ENCODE peak calls at places on chromosomes 1 and 21, in ten cellular contexts. W, X, A, H, Z, C, R, F, B and O are unnamed samples.

GRCh38 chr1:110150330-110151174 is at the start of gene SLC6A17:
- DNase-seq in X (peak), C (no peak), A (no peak), Z (peak), W (peak), R (peak), H (peak), B (peak), F (no peak), O (peak)

GRCh38 chr1:230641346-230641745 is 935 bp upstream of the COG2 start:
- DNase-seq in X (no peak), Z (no peak), W (no peak), B (no peak), F (no peak), C (no peak), A (no peak), H (peak), R (peak), O (no peak)

GRCh38 chr1:158121604-158122254 is 59.0 kb upstream of the CD1D start:
- DNase-seq in H (peak), F (no peak), A (no peak), B (peak), X (peak), C (peak), Z (peak), W (peak), R (peak), O (no peak)

GRCh38 chr1:185027252-185027882 is 18.0 kb upstream of the RNF2 start:
- DNase-seq in C (no peak), A (no peak), Z (no peak), B (no peak), R (no peak), W (no peak), X (no peak), F (no peak), H (no peak), O (no peak)

GRCh38 chr1:228009116-228009827 is 2.5 kb downstream of the WNT3A start:
- DNase-seq in F (no peak), X (no peak), R (no peak), Z (no peak), A (no peak), W (no peak), B (no peak), C (no peak), H (no peak), O (no peak)

GRCh38 chr1:2781627-2782026 is 19.9 kb downstream of the TTC34 start:
- DNase-seq in Z (no peak), B (no peak), H (no peak), W (no peak), F (no peak), A (no peak), X (no peak), C (no peak), R (no peak), O (no peak)

GRCh38 chr21:41664881-41665765 is 101.7 kb downstream of the RIPK4 start:
- DNase-seq in F (no peak), R (peak), H (peak), A (no peak), X (no peak), C (peak), W (no peak), B (no peak), Z (no peak), O (no peak)

GRCh38 chr21:38965910-38966504 is 160.3 kb downstream of the ETS2 start:
- DNase-seq in A (no peak), R (peak), Z (peak), C (peak), B (peak), F (peak), H (peak), X (peak), W (no peak), O (no peak)

GRCh38 chr1:154568165-154568815 is 712 bp downstream of the CHRNB2 start:
- DNase-seq in H (no peak), F (no peak), X (no peak), Z (no peak), W (no peak), R (no peak), A (no peak), B (no peak), C (no peak), O (no peak)

GRCh38 chr1:2991753-2992495 is 29.3 kb upstream of the ACTRT2 start:
- DNase-seq in Z (no peak), A (no peak), W (no peak), R (no peak), H (no peak), B (no peak), C (no peak), F (peak), X (no peak), O (no peak)

GRCh38 chr1:40665335-40666171 is at the start of gene RIMS3:
- DNase-seq in Z (peak), R (peak), X (peak), A (no peak), H (peak), W (peak), B (peak), C (peak), F (peak), O (peak)

GRCh38 chr1:6178751-6179563 is 1.2 kb downstream of the CHD5 start:
- DNase-seq in R (no peak), B (peak), W (peak), Z (no peak), X (no peak), A (no peak), C (no peak), F (peak), H (no peak), O (no peak)

GRCh38 chr1:150578278-150579109 is 916 bp downstream of the MCL1 start:
- DNase-seq in A (peak), Z (peak), H (peak), C (no peak), W (peak), R (peak), B (no peak), X (peak), F (peak), O (peak)

GRCh38 chr1:41241748-41242644 is at the start of gene SCMH1:
- DNase-seq in A (no peak), H (peak), X (peak), R (peak), Z (peak), B (peak), C (peak), F (peak), W (peak), O (peak)

GRCh38 chr1:36456391-36456928 is 6.2 kb upstream of the OSCP1 start:
- DNase-seq in R (no peak), A (no peak), W (no peak), H (no peak), C (no peak), B (no peak), F (no peak), Z (no peak), X (no peak), O (no peak)

GRCh38 chr1:92882817-92883216 is 51.0 kb downstream of the RPL5 start:
- DNase-seq in A (no peak), B (no peak), C (no peak), W (no peak), Z (no peak), X (no peak), H (no peak), R (peak), F (no peak), O (no peak)

GRCh38 chr21:42975886-42976608 is 1.7 kb downstream of the PKNOX1 start:
- DNase-seq in R (peak), X (no peak), W (no peak), B (no peak), H (no peak), C (no peak), A (no peak), Z (no peak), F (no peak), O (no peak)

GRCh38 chr1:63512584-63512983 is 10.4 kb downstream of the ITGB3BP start:
- DNase-seq in Z (no peak), H (no peak), A (no peak), R (no peak), F (no peak), B (no peak), C (no peak), W (no peak), X (no peak), O (no peak)

GRCh38 chr1:166975361-166976129 is at the start of gene ILDR2:
- DNase-seq in R (peak), H (peak), C (peak), X (peak), B (peak), A (no peak), F (peak), W (peak), Z (peak), O (peak)

GRCh38 chr1:45116820-45117219 is 89.6 kb downstream of the ZSWIM5 start:
- DNase-seq in H (no peak), F (no peak), R (no peak), Z (no peak), B (no peak), C (no peak), X (no peak), W (no peak), A (no peak), O (no peak)

GRCh38 chr1:23562138-23562819 is 3.0 kb upstream of the ID3 start:
- DNase-seq in W (peak), Z (peak), A (peak), B (peak), F (peak), H (peak), C (peak), X (peak), R (peak), O (peak)

GRCh38 chr1:114462341-114462740 is 48.7 kb downstream of the TRIM33 start:
- DNase-seq in X (no peak), B (no peak), R (no peak), A (peak), C (no peak), W (no peak), Z (no peak), F (no peak), H (no peak), O (no peak)

GRCh38 chr1:55146781-55147180 is 68.4 kb downstream of the USP24 start:
- DNase-seq in H (no peak), F (no peak), W (no peak), R (no peak), C (no peak), Z (no peak), B (no peak), X (peak), A (no peak), O (no peak)

GRCh38 chr1:56411484-56412180 is 167.7 kb downstream of the PLPP3 start:
- DNase-seq in C (no peak), R (no peak), B (no peak), F (no peak), X (no peak), W (no peak), H (no peak), A (peak), Z (no peak), O (no peak)

GRCh38 chr1:198030682-198031081 is 113.5 kb downstream of the LHX9 start:
- DNase-seq in W (no peak), F (no peak), C (no peak), B (no peak), H (peak), R (no peak), Z (no peak), A (peak), X (no peak), O (no peak)

GRCh38 chr21:35995522-35996088 is 64.7 kb downstream of the SETD4 start:
- DNase-seq in Z (no peak), F (no peak), R (no peak), X (no peak), H (no peak), A (no peak), C (no peak), W (no peak), B (no peak), O (no peak)

DNA sequence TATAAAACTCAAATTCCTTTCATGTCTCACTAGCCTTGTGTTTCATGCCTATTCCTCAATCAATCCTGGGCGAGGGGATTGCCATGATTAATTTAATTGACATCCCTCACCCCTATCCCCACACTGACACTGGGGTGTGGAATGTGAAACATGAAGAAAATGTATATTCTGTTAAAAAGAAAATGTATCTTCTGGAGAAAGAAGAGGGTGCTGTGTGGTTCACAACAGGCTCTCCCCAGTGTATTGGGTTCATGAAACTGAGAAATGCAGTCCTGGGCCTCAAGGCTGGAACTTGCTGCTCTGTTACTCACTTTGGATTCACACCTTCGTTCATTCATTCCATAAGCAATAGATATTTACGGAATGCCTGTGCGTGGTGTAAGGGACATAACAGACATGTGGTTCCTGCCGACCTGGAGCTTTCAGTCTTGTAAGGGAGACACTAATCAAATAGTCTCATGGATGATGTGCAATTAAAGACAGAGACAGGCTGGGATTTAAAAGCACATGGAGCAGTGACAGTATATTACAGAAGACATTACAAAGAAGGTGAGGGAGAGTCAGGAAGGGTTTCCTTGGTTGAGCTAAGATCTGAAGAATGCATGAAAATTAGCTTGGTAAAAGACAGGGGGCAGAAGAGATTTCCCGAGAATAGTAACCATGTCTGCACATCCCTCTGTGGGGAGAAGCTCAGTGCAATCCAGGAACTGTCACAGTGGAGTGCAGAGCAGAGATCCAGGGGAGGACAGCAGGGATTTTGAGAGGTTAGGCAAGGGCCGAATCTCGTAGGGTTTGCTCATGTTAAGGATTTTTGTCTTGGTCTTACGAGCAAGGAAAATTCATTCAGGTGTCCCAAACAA is 32.2 kb downstream of the SERTAD4 start:
- DNase-seq in R (no peak), W (peak), A (no peak), C (no peak), F (no peak), Z (no peak), X (no peak), H (peak), B (no peak), O (no peak)
- TF ChIP-seq CTCF in R (no peak), W (peak), A (peak), C (no peak), F (no peak), Z (no peak), X (peak), H (no peak), B (no peak), O (no peak)

GRCh38 chr1:242449211-242449610 is 75.3 kb downstream of the PLD5 start:
- DNase-seq in Z (no peak), R (no peak), H (peak), C (no peak), A (no peak), X (no peak), F (no peak), B (no peak), W (peak), O (no peak)

GRCh38 chr1:242452573-242452972 is 71.9 kb downstream of the PLD5 start:
- DNase-seq in Z (no peak), A (no peak), H (no peak), C (no peak), W (no peak), F (no peak), B (no peak), X (no peak), R (no peak), O (no peak)

GRCh38 chr1:242454262-242455051 is 70.0 kb downstream of the PLD5 start:
- DNase-seq in X (peak), W (peak), A (peak), Z (peak), H (peak), B (peak), C (no peak), R (peak), F (no peak), O (no peak)

DNA sequence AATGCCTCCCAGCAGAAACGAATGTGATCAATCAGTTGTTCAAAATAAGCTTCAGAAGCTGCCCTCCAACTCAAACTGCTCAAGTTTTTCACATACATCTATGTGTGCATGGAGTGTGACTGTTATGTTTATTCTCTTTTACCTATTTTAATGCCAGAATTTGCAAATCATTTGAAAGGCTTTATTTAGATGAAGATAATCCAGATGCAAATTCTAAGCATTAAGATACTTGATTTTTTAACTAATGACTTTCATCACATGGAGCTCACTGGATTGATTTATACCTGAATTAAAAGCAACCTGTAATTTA is 69.5 kb downstream of the PLD5 start:
- DNase-seq in R (no peak), W (no peak), A (no peak), H (no peak), B (no peak), Z (no peak), C (no peak), X (no peak), F (no peak), O (no peak)
- TF ChIP-seq CTCF in R (no peak), W (no peak), A (no peak), H (peak), B (no peak), Z (peak), C (no peak), X (no peak), F (no peak), O (no peak)

DNA sequence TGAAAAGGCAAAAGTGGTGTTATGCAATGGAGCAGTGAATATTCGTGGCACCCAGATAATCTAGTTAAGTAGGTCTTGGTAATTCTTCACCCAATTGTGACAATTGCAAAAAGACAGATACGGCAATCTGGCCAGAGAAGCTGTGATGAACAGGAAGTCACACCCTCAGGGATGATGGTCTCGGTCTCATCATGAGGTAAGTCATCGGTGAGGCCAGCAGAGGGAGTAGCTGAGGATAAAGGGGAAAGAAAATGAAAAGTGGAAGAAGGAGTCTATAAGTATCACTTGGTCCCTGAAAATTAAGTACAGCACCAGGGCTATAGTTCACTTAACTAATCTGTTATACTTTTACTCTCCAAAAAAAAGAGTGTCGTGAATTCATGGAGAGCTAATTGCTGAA is 258.8 kb upstream of the NCAM2 start:
- DNase-seq in H (no peak), Z (no peak), R (no peak), B (no peak), F (no peak), A (no peak), C (no peak), X (no peak), W (no peak), O (no peak)
- TF ChIP-seq CTCF in H (no peak), Z (no peak), R (no peak), B (no peak), F (no peak), A (no peak), C (no peak), X (no peak), W (no peak), O (no peak)

GRCh38 chr1:29397256-29397590 is 160.9 kb downstream of the PTPRU start:
- DNase-seq in X (peak), B (no peak), C (no peak), A (no peak), Z (no peak), F (no peak), R (no peak), W (no peak), H (no peak), O (no peak)

GRCh38 chr1:29395724-29396437 is 159.6 kb downstream of the PTPRU start:
- DNase-seq in Z (no peak), F (no peak), X (peak), R (no peak), W (no peak), H (no peak), B (no peak), A (no peak), C (no peak), O (no peak)

GRCh38 chr1:29398431-29398830 is 162.1 kb downstream of the PTPRU start:
- DNase-seq in Z (peak), H (no peak), R (peak), F (no peak), W (no peak), C (no peak), A (no peak), B (no peak), X (no peak), O (no peak)

GRCh38 chr1:29397981-29398380 is 161.7 kb downstream of the PTPRU start:
- DNase-seq in C (no peak), R (no peak), B (no peak), X (no peak), F (no peak), A (no peak), Z (no peak), W (no peak), H (no peak), O (no peak)

DNA sequence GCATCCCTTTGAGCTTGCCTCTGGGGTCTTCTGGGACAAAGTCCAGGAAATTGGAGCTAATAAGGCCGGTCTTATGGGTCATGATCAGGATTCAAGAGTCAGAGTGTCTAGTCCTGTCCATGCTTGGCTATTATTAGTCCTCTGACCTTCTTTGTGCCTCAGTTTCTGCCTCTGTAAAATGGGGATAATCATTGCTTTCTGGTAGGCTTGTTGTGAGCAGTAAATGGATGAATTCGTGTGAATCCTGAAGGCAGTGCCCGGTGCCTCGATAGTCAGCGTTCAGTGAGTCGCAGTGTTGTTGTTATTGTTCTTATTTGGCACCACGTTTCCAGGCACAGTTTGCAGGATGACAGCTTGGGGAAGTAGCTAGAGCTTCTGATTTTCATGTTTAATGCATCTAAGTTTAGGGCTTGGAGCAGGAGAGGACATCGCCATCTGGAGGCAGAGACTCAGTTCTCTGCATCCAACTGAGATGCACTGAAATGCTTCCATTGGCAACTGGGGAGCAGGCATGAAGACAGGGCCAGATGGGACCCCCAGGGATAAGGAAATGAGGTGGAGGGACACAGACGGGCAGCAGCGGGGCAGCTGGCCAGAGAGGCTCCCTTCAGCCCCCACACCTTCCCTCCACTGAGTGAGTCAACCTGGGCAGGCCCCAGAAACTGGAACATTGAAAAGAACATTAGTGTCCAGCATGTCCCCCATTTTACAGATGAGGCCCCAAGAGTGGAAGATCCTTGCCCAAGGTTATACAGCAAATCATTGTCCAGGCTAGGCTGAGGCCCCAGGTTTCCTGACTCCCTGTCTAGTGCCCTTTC is 160.3 kb downstream of the PTPRU start:
- DNase-seq in B (no peak), H (peak), W (peak), F (no peak), A (no peak), X (peak), C (no peak), R (peak), Z (no peak), O (no peak)
- TF ChIP-seq CTCF in B (no peak), H (peak), W (peak), F (no peak), A (peak), X (no peak), C (no peak), R (peak), Z (no peak), O (no peak)

GRCh38 chr1:54105736-54106269 is 47.0 kb downstream of the CDCP2 start:
- DNase-seq in X (no peak), H (peak), R (no peak), B (no peak), A (no peak), C (no peak), F (no peak), W (no peak), Z (no peak), O (no peak)

GRCh38 chr1:54108156-54108555 is 44.6 kb downstream of the CDCP2 start:
- DNase-seq in Z (no peak), R (no peak), X (no peak), B (no peak), W (no peak), A (no peak), H (no peak), C (no peak), F (no peak), O (no peak)

GRCh38 chr1:54109131-54110105 is 43.4 kb downstream of the CDCP2 start:
- DNase-seq in H (no peak), F (no peak), Z (no peak), W (no peak), A (no peak), B (no peak), R (no peak), C (no peak), X (peak), O (no peak)

GRCh38 chr1:54105080-54105479 is 47.7 kb downstream of the CDCP2 start:
- DNase-seq in F (no peak), R (no peak), X (no peak), C (no peak), H (no peak), A (no peak), B (no peak), W (no peak), Z (no peak), O (no peak)

GRCh38 chr1:54107131-54107530 is 45.7 kb downstream of the CDCP2 start:
- DNase-seq in F (no peak), B (no peak), R (no peak), H (peak), W (no peak), Z (no peak), A (no peak), X (no peak), C (no peak), O (no peak)
- TF ChIP-seq CTCF in F (no peak), B (no peak), R (peak), H (peak), W (peak), Z (no peak), A (peak), X (no peak), C (peak), O (no peak)